ENCODE peak calls at places on chromosomes 5 and 9, in seven cellular contexts. One of them, this sample, is unnamed.

GRCh38 chr9:121075251-121076036 is 689 bp downstream of the CNTRL start:
- ATAC-seq in activated naive CD8-positive, alpha-beta T cell treated with anti-CD3 and anti-CD28 coated beads, Interleukin-2, amount 50 U/mL, for 24 hours: peak
- ATAC-seq in gastroesophageal sphincter: peak
- ATAC-seq in stimulated activated naive CD8-positive, alpha-beta T cell treated with anti-CD3 and anti-CD28 coated beads, Interleukin-15, Interleukin-2, amounts not matched to agents 100 U/mL and 50 U/mL, for 24 hours: peak
- ATAC-seq in HCT116: peak
- ATAC-seq in lower lobe of right lung: no peak
- ATAC-seq in activated CD4-positive, alpha-beta T cell treated with anti-CD3 and anti-CD28 coated beads for 36 hours: peak
- ATAC-seq in this sample: peak

GRCh38 chr5:74124826-74125225 is 498.8 kb downstream of the ARHGEF28 start:
- ATAC-seq in HCT116: no peak
- ATAC-seq in activated naive CD8-positive, alpha-beta T cell treated with anti-CD3 and anti-CD28 coated beads, Interleukin-2, amount 50 U/mL, for 24 hours: no peak
- ATAC-seq in gastroesophageal sphincter: no peak
- ATAC-seq in lower lobe of right lung: no peak
- ATAC-seq in activated CD4-positive, alpha-beta T cell treated with anti-CD3 and anti-CD28 coated beads for 36 hours: no peak
- ATAC-seq in stimulated activated naive CD8-positive, alpha-beta T cell treated with anti-CD3 and anti-CD28 coated beads, Interleukin-15, Interleukin-2, amounts not matched to agents 100 U/mL and 50 U/mL, for 24 hours: no peak
- ATAC-seq in this sample: no peak

GRCh38 chr5:14373685-14374084 is 207.9 kb upstream of the OTULINL start:
- ATAC-seq in activated CD4-positive, alpha-beta T cell treated with anti-CD3 and anti-CD28 coated beads for 36 hours: no peak
- ATAC-seq in HCT116: no peak
- ATAC-seq in stimulated activated naive CD8-positive, alpha-beta T cell treated with anti-CD3 and anti-CD28 coated beads, Interleukin-15, Interleukin-2, amounts not matched to agents 100 U/mL and 50 U/mL, for 24 hours: no peak
- ATAC-seq in gastroesophageal sphincter: no peak
- ATAC-seq in activated naive CD8-positive, alpha-beta T cell treated with anti-CD3 and anti-CD28 coated beads, Interleukin-2, amount 50 U/mL, for 24 hours: no peak
- ATAC-seq in lower lobe of right lung: no peak
- ATAC-seq in this sample: no peak

GRCh38 chr5:36537729-36538128 is 68.7 kb upstream of the SLC1A3 start:
- ATAC-seq in activated CD4-positive, alpha-beta T cell treated with anti-CD3 and anti-CD28 coated beads for 36 hours: no peak
- ATAC-seq in lower lobe of right lung: no peak
- ATAC-seq in activated naive CD8-positive, alpha-beta T cell treated with anti-CD3 and anti-CD28 coated beads, Interleukin-2, amount 50 U/mL, for 24 hours: no peak
- ATAC-seq in HCT116: no peak
- ATAC-seq in gastroesophageal sphincter: peak
- ATAC-seq in stimulated activated naive CD8-positive, alpha-beta T cell treated with anti-CD3 and anti-CD28 coated beads, Interleukin-15, Interleukin-2, amounts not matched to agents 100 U/mL and 50 U/mL, for 24 hours: no peak
- ATAC-seq in this sample: no peak

GRCh38 chr5:168793844-168794837 is 215.0 kb upstream of the PANK3 start:
- ATAC-seq in activated CD4-positive, alpha-beta T cell treated with anti-CD3 and anti-CD28 coated beads for 36 hours: peak
- ATAC-seq in gastroesophageal sphincter: peak
- ATAC-seq in activated naive CD8-positive, alpha-beta T cell treated with anti-CD3 and anti-CD28 coated beads, Interleukin-2, amount 50 U/mL, for 24 hours: peak
- ATAC-seq in HCT116: no peak
- ATAC-seq in lower lobe of right lung: peak
- ATAC-seq in stimulated activated naive CD8-positive, alpha-beta T cell treated with anti-CD3 and anti-CD28 coated beads, Interleukin-15, Interleukin-2, amounts not matched to agents 100 U/mL and 50 U/mL, for 24 hours: peak
- ATAC-seq in this sample: no peak

GRCh38 chr5:54883374-54884194 is 101.8 kb downstream of the ESM1 start:
- ATAC-seq in stimulated activated naive CD8-positive, alpha-beta T cell treated with anti-CD3 and anti-CD28 coated beads, Interleukin-15, Interleukin-2, amounts not matched to agents 100 U/mL and 50 U/mL, for 24 hours: no peak
- ATAC-seq in HCT116: no peak
- ATAC-seq in activated CD4-positive, alpha-beta T cell treated with anti-CD3 and anti-CD28 coated beads for 36 hours: no peak
- ATAC-seq in lower lobe of right lung: peak
- ATAC-seq in activated naive CD8-positive, alpha-beta T cell treated with anti-CD3 and anti-CD28 coated beads, Interleukin-2, amount 50 U/mL, for 24 hours: no peak
- ATAC-seq in gastroesophageal sphincter: peak
- ATAC-seq in this sample: no peak

GRCh38 chr9:129682381-129682780 is 16.9 kb downstream of the PRRX2 start:
- ATAC-seq in HCT116: no peak
- ATAC-seq in stimulated activated naive CD8-positive, alpha-beta T cell treated with anti-CD3 and anti-CD28 coated beads, Interleukin-15, Interleukin-2, amounts not matched to agents 100 U/mL and 50 U/mL, for 24 hours: no peak
- ATAC-seq in activated CD4-positive, alpha-beta T cell treated with anti-CD3 and anti-CD28 coated beads for 36 hours: no peak
- ATAC-seq in gastroesophageal sphincter: no peak
- ATAC-seq in activated naive CD8-positive, alpha-beta T cell treated with anti-CD3 and anti-CD28 coated beads, Interleukin-2, amount 50 U/mL, for 24 hours: no peak
- ATAC-seq in lower lobe of right lung: no peak
- ATAC-seq in this sample: no peak

GRCh38 chr5:126450388-126450787 is 27.2 kb downstream of the GRAMD2B start:
- ATAC-seq in gastroesophageal sphincter: no peak
- ATAC-seq in stimulated activated naive CD8-positive, alpha-beta T cell treated with anti-CD3 and anti-CD28 coated beads, Interleukin-15, Interleukin-2, amounts not matched to agents 100 U/mL and 50 U/mL, for 24 hours: peak
- ATAC-seq in activated CD4-positive, alpha-beta T cell treated with anti-CD3 and anti-CD28 coated beads for 36 hours: peak
- ATAC-seq in HCT116: no peak
- ATAC-seq in lower lobe of right lung: no peak
- ATAC-seq in activated naive CD8-positive, alpha-beta T cell treated with anti-CD3 and anti-CD28 coated beads, Interleukin-2, amount 50 U/mL, for 24 hours: peak
- ATAC-seq in this sample: peak

GRCh38 chr5:92927291-92927778 is 653.7 kb downstream of the NR2F1-AS1 start:
- ATAC-seq in gastroesophageal sphincter: no peak
- ATAC-seq in lower lobe of right lung: no peak
- ATAC-seq in stimulated activated naive CD8-positive, alpha-beta T cell treated with anti-CD3 and anti-CD28 coated beads, Interleukin-15, Interleukin-2, amounts not matched to agents 100 U/mL and 50 U/mL, for 24 hours: no peak
- ATAC-seq in activated CD4-positive, alpha-beta T cell treated with anti-CD3 and anti-CD28 coated beads for 36 hours: no peak
- ATAC-seq in HCT116: peak
- ATAC-seq in activated naive CD8-positive, alpha-beta T cell treated with anti-CD3 and anti-CD28 coated beads, Interleukin-2, amount 50 U/mL, for 24 hours: no peak
- ATAC-seq in this sample: no peak

GRCh38 chr5:18527017-18527416 is 892.8 kb downstream of the TAF11L14 start:
- ATAC-seq in gastroesophageal sphincter: no peak
- ATAC-seq in lower lobe of right lung: no peak
- ATAC-seq in HCT116: no peak
- ATAC-seq in stimulated activated naive CD8-positive, alpha-beta T cell treated with anti-CD3 and anti-CD28 coated beads, Interleukin-15, Interleukin-2, amounts not matched to agents 100 U/mL and 50 U/mL, for 24 hours: no peak
- ATAC-seq in activated CD4-positive, alpha-beta T cell treated with anti-CD3 and anti-CD28 coated beads for 36 hours: no peak
- ATAC-seq in activated naive CD8-positive, alpha-beta T cell treated with anti-CD3 and anti-CD28 coated beads, Interleukin-2, amount 50 U/mL, for 24 hours: no peak
- ATAC-seq in this sample: peak

GRCh38 chr5:102988459-102988858 is 131.5 kb downstream of the GIN1 start:
- ATAC-seq in lower lobe of right lung: no peak
- ATAC-seq in HCT116: no peak
- ATAC-seq in activated naive CD8-positive, alpha-beta T cell treated with anti-CD3 and anti-CD28 coated beads, Interleukin-2, amount 50 U/mL, for 24 hours: no peak
- ATAC-seq in stimulated activated naive CD8-positive, alpha-beta T cell treated with anti-CD3 and anti-CD28 coated beads, Interleukin-15, Interleukin-2, amounts not matched to agents 100 U/mL and 50 U/mL, for 24 hours: no peak
- ATAC-seq in activated CD4-positive, alpha-beta T cell treated with anti-CD3 and anti-CD28 coated beads for 36 hours: no peak
- ATAC-seq in gastroesophageal sphincter: no peak
- ATAC-seq in this sample: no peak

GRCh38 chr5:59342181-59342580 is 551.3 kb downstream of the PDE4D start:
- ATAC-seq in gastroesophageal sphincter: no peak
- ATAC-seq in lower lobe of right lung: no peak
- ATAC-seq in activated CD4-positive, alpha-beta T cell treated with anti-CD3 and anti-CD28 coated beads for 36 hours: no peak
- ATAC-seq in activated naive CD8-positive, alpha-beta T cell treated with anti-CD3 and anti-CD28 coated beads, Interleukin-2, amount 50 U/mL, for 24 hours: no peak
- ATAC-seq in HCT116: no peak
- ATAC-seq in stimulated activated naive CD8-positive, alpha-beta T cell treated with anti-CD3 and anti-CD28 coated beads, Interleukin-15, Interleukin-2, amounts not matched to agents 100 U/mL and 50 U/mL, for 24 hours: no peak
- ATAC-seq in this sample: no peak

This sample was measured in stimulated activated memory B cell treated with anti-CD40 and anti-IgM and Interleukin-4, amounts not matched to agents 10 μg/mL and 1 μg/mL and 100 μg/mL, for 72 hours.